ENCODE peak calls at places on chromosomes 5 and 9, in ten cellular contexts. W is anterior cingulate cortex; M is HTR-8/SVneo; T is osteocyte; N is iris pigment epithelial cell; K is GM19239; J is H1; Q is cardiac fibroblast; S is HuH-7.5; E is stimulated activated CD8-positive, alpha-beta memory T cell treated with anti-CD3 and anti-CD28 coated beads, Interleukin-4, amount 100 ng/mL, for 4 hours. P is an unnamed sample.

GRCh38 chr9:116274293-116274692 is 120.7 kb downstream of the PAPPA start:
- DNase-seq in W (no peak), M (no peak), T (no peak), N (peak; percentile 85), K (no peak), J (no peak), Q (peak; percentile 54), S (no peak), E (no peak), P (no peak)

GRCh38 chr5:153794327-153794726 is 244.4 kb downstream of the FAM114A2 start:
- DNase-seq in W (no peak), M (no peak), T (no peak), N (no peak), K (no peak), J (no peak), Q (no peak), S (no peak), E (no peak), P (no peak)

GRCh38 chr9:128117613-128118471 is 9.7 kb downstream of the PTGES2 start:
- DNase-seq in W (peak; percentile 86), M (peak; percentile 66), T (peak; percentile 97), N (peak; percentile 78), K (peak; percentile 94), J (peak; percentile 100), Q (peak; percentile 92), S (peak; percentile 86), E (peak; percentile 99), P (peak; percentile 97)

GRCh38 chr5:170313344-170313743 is 15.8 kb upstream of the LCP2 start:
- DNase-seq in W (no peak), M (no peak), T (no peak), N (no peak), K (no peak), J (no peak), Q (no peak), S (no peak), E (no peak), P (peak; percentile 5)

GRCh38 chr5:75640395-75640794 is 29.1 kb downstream of the ANKDD1B start:
- DNase-seq in W (no peak), M (peak; percentile 63), T (no peak), N (peak; percentile 95), K (no peak), J (no peak), Q (peak; percentile 91), S (no peak), E (no peak), P (no peak)

GRCh38 chr5:93057311-93057710 is 523.7 kb downstream of the NR2F1-AS1 start:
- DNase-seq in W (no peak), M (no peak), T (no peak), N (no peak), K (no peak), J (no peak), Q (no peak), S (no peak), E (no peak), P (no peak)

GRCh38 chr5:115857621-115858349 is 16.1 kb downstream of the AP3S1 start:
- DNase-seq in W (no peak), M (peak; percentile 31), T (no peak), N (peak; percentile 69), K (no peak), J (no peak), Q (peak; percentile 59), S (no peak), E (no peak), P (no peak)

GRCh38 chr5:33795532-33795931 is 96.3 kb downstream of the ADAMTS12 start:
- DNase-seq in W (no peak), M (no peak), T (peak; percentile 21), N (no peak), K (no peak), J (no peak), Q (no peak), S (no peak), E (no peak), P (no peak)

GRCh38 chr9:129317179-129318011 is 139.3 kb upstream of the IER5L start:
- DNase-seq in W (peak; percentile 36), M (no peak), T (peak; percentile 62), N (peak; percentile 73), K (no peak), J (peak; percentile 43), Q (peak; percentile 66), S (no peak), E (no peak), P (no peak)

GRCh38 chr9:8806150-8806549 is 1006.6 kb upstream of the DMAC1 start:
- DNase-seq in W (no peak), M (no peak), T (no peak), N (no peak), K (no peak), J (no peak), Q (no peak), S (no peak), E (no peak), P (no peak)

GRCh38 chr9:93656426-93657222 is 80.2 kb downstream of the PHF2 start:
- DNase-seq in W (no peak), M (no peak), T (no peak), N (no peak), K (no peak), J (no peak), Q (no peak), S (no peak), E (no peak), P (no peak)

GRCh38 chr5:170262061-170262764 is 29.4 kb downstream of the C5orf58 start:
- DNase-seq in W (no peak), M (no peak), T (no peak), N (no peak), K (no peak), J (no peak), Q (no peak), S (no peak), E (no peak), P (no peak)

GRCh38 chr5:133569347-133569746 is 43.0 kb downstream of the FSTL4 start:
- DNase-seq in W (no peak), M (no peak), T (no peak), N (peak; percentile 74), K (no peak), J (no peak), Q (peak; percentile 18), S (no peak), E (no peak), P (no peak)

GRCh38 chr5:178839319-178839704 is 20.4 kb upstream of the ZNF354B start:
- DNase-seq in W (peak; percentile 34), M (peak; percentile 10), T (no peak), N (peak; percentile 9), K (no peak), J (peak; percentile 70), Q (peak; percentile 4), S (peak; percentile 25), E (peak; percentile 6), P (peak; percentile 76)

GRCh38 chr5:92527311-92528078 is 1053.5 kb downstream of the NR2F1-AS1 start:
- DNase-seq in W (no peak), M (no peak), T (no peak), N (peak; percentile 70), K (no peak), J (no peak), Q (peak; percentile 38), S (no peak), E (no peak), P (no peak)

GRCh38 chr5:124444147-124444775 is 302.2 kb downstream of the ZNF608 start:
- DNase-seq in W (no peak), M (no peak), T (no peak), N (no peak), K (peak; percentile 17), J (no peak), Q (no peak), S (no peak), E (no peak), P (no peak)

GRCh38 chr5:150485770-150486401 is 22.0 kb upstream of the NDST1 start:
- DNase-seq in W (peak; percentile 54), M (peak; percentile 70), T (peak; percentile 88), N (peak; percentile 39), K (peak; percentile 46), J (peak; percentile 87), Q (peak; percentile 66), S (peak; percentile 85), E (no peak), P (peak; percentile 52)

GRCh38 chr9:134566196-134566822 is 75.3 kb upstream of the COL5A1 start:
- DNase-seq in W (no peak), M (no peak), T (peak; percentile 60), N (no peak), K (no peak), J (peak; percentile 26), Q (no peak), S (no peak), E (no peak), P (no peak)

GRCh38 chr9:16744386-16744785 is 126.1 kb downstream of the BNC2 start:
- DNase-seq in W (no peak), M (no peak), T (no peak), N (peak; percentile 64), K (no peak), J (no peak), Q (peak; percentile 76), S (no peak), E (no peak), P (no peak)

GRCh38 chr9:131096490-131097258 is at the start of gene AIF1L:
- DNase-seq in W (no peak), M (peak; percentile 53), T (no peak), N (no peak), K (no peak), J (peak; percentile 91), Q (no peak), S (peak; percentile 73), E (peak; percentile 12), P (no peak)

GRCh38 chr5:59335544-59335943 is 558.0 kb downstream of the PDE4D start:
- DNase-seq in W (peak; percentile 16), M (no peak), T (no peak), N (no peak), K (no peak), J (no peak), Q (no peak), S (no peak), E (no peak), P (no peak)

GRCh38 chr9:119998614-119999013 is 581.4 kb downstream of the CDK5RAP2 start:
- DNase-seq in W (no peak), M (no peak), T (no peak), N (no peak), K (no peak), J (no peak), Q (no peak), S (no peak), E (no peak), P (no peak)

GRCh38 chr5:42807722-42808447 is 3.8 kb downstream of the SELENOP start:
- DNase-seq in W (peak; percentile 21), M (no peak), T (no peak), N (no peak), K (no peak), J (no peak), Q (no peak), S (no peak), E (no peak), P (no peak)

GRCh38 chr5:95697781-95698681 is 15.2 kb upstream of the SPATA9 start:
- DNase-seq in W (no peak), M (no peak), T (no peak), N (peak; percentile 34), K (no peak), J (no peak), Q (no peak), S (no peak), E (no peak), P (no peak)

GRCh38 chr5:40376566-40376965 is 303.1 kb upstream of the PTGER4 start:
- DNase-seq in W (no peak), M (no peak), T (no peak), N (no peak), K (no peak), J (no peak), Q (no peak), S (no peak), E (no peak), P (no peak)

GRCh38 chr9:34322899-34323591 is 6.0 kb downstream of the KIF24 start:
- DNase-seq in W (no peak), M (no peak), T (no peak), N (no peak), K (no peak), J (no peak), Q (no peak), S (no peak), E (no peak), P (peak; percentile 11)

GRCh38 chr5:12071455-12071854 is 167.2 kb upstream of the CTNND2 start:
- DNase-seq in W (no peak), M (no peak), T (no peak), N (no peak), K (no peak), J (no peak), Q (no peak), S (peak; percentile 1), E (no peak), P (no peak)

GRCh38 chr9:4540425-4540824 is 50.2 kb downstream of the SLC1A1 start:
- DNase-seq in W (no peak), M (no peak), T (no peak), N (no peak), K (no peak), J (no peak), Q (no peak), S (no peak), E (no peak), P (no peak)